ENCODE peak calls at places on chromosomes 16 and 17, in eight cellular contexts. One of them, this sample, is unnamed.

GRCh38 chr17:74037320-74037719 is 166.2 kb upstream of the RPL38 start:
- DNase-seq in esophagus squamous epithelium: no peak
- DNase-seq in NCI-H69: peak
- DNase-seq in natural killer cell treated with Interleukin-12 subunit alpha and Interleukin-12 subunit beta and Interleukin-15 and Interleukin-18, amount 100 ng/mL, for 72 hours: no peak
- DNase-seq in SK-N-SH: peak
- DNase-seq in activated CD4-positive, alpha-beta memory T cell treated with anti-CD3 and anti-CD28 coated beads, Interleukin-2, amount 10 ng/mL, durations not matched to agents 7 days and 5 days: no peak
- DNase-seq in Caco-2: no peak
- DNase-seq in anterior cingulate cortex: no peak
- DNase-seq in this sample: peak

GRCh38 chr16:49411121-49411970 is 37.7 kb downstream of the C16orf78 start:
- DNase-seq in natural killer cell treated with Interleukin-12 subunit alpha and Interleukin-12 subunit beta and Interleukin-15 and Interleukin-18, amount 100 ng/mL, for 72 hours: peak
- DNase-seq in activated CD4-positive, alpha-beta memory T cell treated with anti-CD3 and anti-CD28 coated beads, Interleukin-2, amount 10 ng/mL, durations not matched to agents 7 days and 5 days: no peak
- DNase-seq in NCI-H69: no peak
- DNase-seq in Caco-2: no peak
- DNase-seq in esophagus squamous epithelium: no peak
- DNase-seq in SK-N-SH: no peak
- DNase-seq in anterior cingulate cortex: no peak
- DNase-seq in this sample: no peak

GRCh38 chr17:62614142-62614541 is 13.3 kb upstream of the MRC2 start:
- DNase-seq in anterior cingulate cortex: no peak
- DNase-seq in NCI-H69: no peak
- DNase-seq in Caco-2: no peak
- DNase-seq in esophagus squamous epithelium: no peak
- DNase-seq in activated CD4-positive, alpha-beta memory T cell treated with anti-CD3 and anti-CD28 coated beads, Interleukin-2, amount 10 ng/mL, durations not matched to agents 7 days and 5 days: no peak
- DNase-seq in natural killer cell treated with Interleukin-12 subunit alpha and Interleukin-12 subunit beta and Interleukin-15 and Interleukin-18, amount 100 ng/mL, for 72 hours: no peak
- DNase-seq in SK-N-SH: no peak
- DNase-seq in this sample: no peak

GRCh38 chr17:19398301-19399181 is 11.6 kb upstream of the MFAP4 start:
- DNase-seq in natural killer cell treated with Interleukin-12 subunit alpha and Interleukin-12 subunit beta and Interleukin-15 and Interleukin-18, amount 100 ng/mL, for 72 hours: no peak
- DNase-seq in Caco-2: no peak
- DNase-seq in SK-N-SH: peak
- DNase-seq in NCI-H69: peak
- DNase-seq in esophagus squamous epithelium: no peak
- DNase-seq in activated CD4-positive, alpha-beta memory T cell treated with anti-CD3 and anti-CD28 coated beads, Interleukin-2, amount 10 ng/mL, durations not matched to agents 7 days and 5 days: no peak
- DNase-seq in anterior cingulate cortex: no peak
- DNase-seq in this sample: no peak

GRCh38 chr16:73735018-73735417 is 561.6 kb upstream of the PSMD7 start:
- DNase-seq in anterior cingulate cortex: no peak
- DNase-seq in Caco-2: no peak
- DNase-seq in activated CD4-positive, alpha-beta memory T cell treated with anti-CD3 and anti-CD28 coated beads, Interleukin-2, amount 10 ng/mL, durations not matched to agents 7 days and 5 days: no peak
- DNase-seq in natural killer cell treated with Interleukin-12 subunit alpha and Interleukin-12 subunit beta and Interleukin-15 and Interleukin-18, amount 100 ng/mL, for 72 hours: no peak
- DNase-seq in NCI-H69: no peak
- DNase-seq in SK-N-SH: no peak
- DNase-seq in esophagus squamous epithelium: no peak
- DNase-seq in this sample: no peak

GRCh38 chr17:75241996-75242460 is 19.4 kb downstream of the GGA3 start:
- DNase-seq in esophagus squamous epithelium: no peak
- DNase-seq in anterior cingulate cortex: no peak
- DNase-seq in natural killer cell treated with Interleukin-12 subunit alpha and Interleukin-12 subunit beta and Interleukin-15 and Interleukin-18, amount 100 ng/mL, for 72 hours: no peak
- DNase-seq in activated CD4-positive, alpha-beta memory T cell treated with anti-CD3 and anti-CD28 coated beads, Interleukin-2, amount 10 ng/mL, durations not matched to agents 7 days and 5 days: peak
- DNase-seq in Caco-2: no peak
- DNase-seq in NCI-H69: no peak
- DNase-seq in SK-N-SH: no peak
- DNase-seq in this sample: no peak

GRCh38 chr16:69108069-69108904 is 2.8 kb downstream of the HAS3 start:
- DNase-seq in esophagus squamous epithelium: no peak
- DNase-seq in activated CD4-positive, alpha-beta memory T cell treated with anti-CD3 and anti-CD28 coated beads, Interleukin-2, amount 10 ng/mL, durations not matched to agents 7 days and 5 days: no peak
- DNase-seq in natural killer cell treated with Interleukin-12 subunit alpha and Interleukin-12 subunit beta and Interleukin-15 and Interleukin-18, amount 100 ng/mL, for 72 hours: no peak
- DNase-seq in NCI-H69: peak
- DNase-seq in anterior cingulate cortex: no peak
- DNase-seq in SK-N-SH: peak
- DNase-seq in Caco-2: no peak
- DNase-seq in this sample: no peak

GRCh38 chr16:66483689-66484452 is 56.8 kb downstream of the BEAN1 start:
- DNase-seq in esophagus squamous epithelium: no peak
- DNase-seq in SK-N-SH: peak
- DNase-seq in Caco-2: peak
- DNase-seq in anterior cingulate cortex: peak
- DNase-seq in NCI-H69: peak
- DNase-seq in activated CD4-positive, alpha-beta memory T cell treated with anti-CD3 and anti-CD28 coated beads, Interleukin-2, amount 10 ng/mL, durations not matched to agents 7 days and 5 days: peak
- DNase-seq in natural killer cell treated with Interleukin-12 subunit alpha and Interleukin-12 subunit beta and Interleukin-15 and Interleukin-18, amount 100 ng/mL, for 72 hours: peak
- DNase-seq in this sample: peak

This sample was measured in BE2C.